ENCODE peak calls at places on chromosomes 1 and 21, in six cellular contexts. D, S, I, Y, K and L are unnamed samples.

GRCh38 chr21:20627594-20627993 is 370.6 kb upstream of the NCAM2 start:
- DNase-seq in K (no peak), D (no peak), I (no peak), Y (no peak), S (no peak), L (no peak)

GRCh38 chr1:85137660-85138059 is 63.2 kb downstream of the SYDE2 start:
- DNase-seq in Y (no peak), I (no peak), K (no peak), D (no peak), S (no peak), L (peak)

GRCh38 chr1:10607228-10607627 is 132.5 kb downstream of the PEX14 start:
- DNase-seq in I (no peak), Y (no peak), S (no peak), K (peak), D (no peak), L (no peak)

GRCh38 chr1:47751188-47751587 is 246.0 kb downstream of the TRABD2B start:
- DNase-seq in K (peak), I (no peak), Y (no peak), S (no peak), D (no peak), L (no peak)

GRCh38 chr1:216533786-216534185 is 110.5 kb upstream of the USH2A start:
- DNase-seq in I (no peak), S (no peak), K (no peak), Y (no peak), D (no peak), L (no peak)

GRCh38 chr1:244904119-244904518 is 39.8 kb upstream of the HNRNPU start:
- DNase-seq in S (no peak), D (no peak), Y (no peak), K (no peak), I (no peak), L (no peak)

GRCh38 chr1:167312871-167313270 is 92.2 kb downstream of the POU2F1 start:
- DNase-seq in I (no peak), D (no peak), K (peak), Y (no peak), S (no peak), L (no peak)

GRCh38 chr1:230825061-230825803 is 43.1 kb downstream of the C1orf198 start:
- DNase-seq in I (no peak), Y (peak), K (peak), D (no peak), S (no peak), L (no peak)

GRCh38 chr1:36126797-36127500 is 1.9 kb upstream of the COL8A2 start:
- DNase-seq in K (no peak), D (no peak), S (no peak), Y (no peak), I (no peak), L (no peak)

GRCh38 chr1:17573518-17574041 is 34.1 kb downstream of the ARHGEF10L start:
- DNase-seq in S (no peak), K (no peak), I (no peak), D (no peak), Y (no peak), L (no peak)

GRCh38 chr21:16570196-16570595 is 840.4 kb downstream of the USP25 start:
- DNase-seq in K (no peak), S (no peak), D (no peak), Y (no peak), I (no peak), L (no peak)

GRCh38 chr1:180309338-180309737 is 79.3 kb downstream of the LHX4 start:
- DNase-seq in S (no peak), Y (peak), I (peak), K (peak), D (no peak), L (no peak)